ENCODE peak calls at places on chromosomes 5 and 9, in seven cellular contexts. M is H9, G is neuronal stem cell, D is IMR-90, R is mesendoderm, N is trophoblast cell, S is mesenchymal stem cell. T is an unnamed sample.

GRCh38 chr9:90773593-90773992 is 28.0 kb upstream of the SYK start:
- DNase-seq in M (no peak), G (no peak), D (no peak), R (peak), N (peak), S (no peak), T (no peak)

GRCh38 chr5:56264417-56265025 is 31.4 kb upstream of the ANKRD55 start:
- DNase-seq in M (peak), G (peak), D (peak), R (peak), N (peak), S (peak), T (peak)

GRCh38 chr9:126097679-126098078 is 228.9 kb upstream of the MVB12B start:
- DNase-seq in M (no peak), G (no peak), D (no peak), R (no peak), N (no peak), S (no peak), T (no peak)

GRCh38 chr9:33051149-33051548 is 25.3 kb downstream of the SMU1 start:
- DNase-seq in M (no peak), G (no peak), D (no peak), R (no peak), N (no peak), S (no peak), T (no peak)

GRCh38 chr5:65728219-65728618 is 6.2 kb downstream of the NLN start:
- DNase-seq in M (no peak), G (no peak), D (no peak), R (no peak), N (no peak), S (no peak), T (no peak)

GRCh38 chr5:170360712-170361501 is 28.3 kb downstream of the KCNMB1 start:
- DNase-seq in M (no peak), G (no peak), D (no peak), R (no peak), N (peak), S (no peak), T (peak)

GRCh38 chr5:94367900-94368299 is 250.5 kb downstream of the KIAA0825 start:
- DNase-seq in M (no peak), G (no peak), D (no peak), R (no peak), N (no peak), S (no peak), T (no peak)

GRCh38 chr9:16869961-16870605 is 387 bp downstream of the BNC2 start:
- DNase-seq in M (peak), G (no peak), D (peak), R (peak), N (no peak), S (no peak), T (no peak)

GRCh38 chr5:104170906-104171305 is 608.3 kb upstream of the NUDT12 start:
- DNase-seq in M (no peak), G (no peak), D (no peak), R (no peak), N (no peak), S (peak), T (no peak)

GRCh38 chr5:167708449-167708848 is 583.0 kb upstream of the WWC1 start:
- DNase-seq in M (no peak), G (no peak), D (no peak), R (peak), N (no peak), S (no peak), T (no peak)

GRCh38 chr5:106094128-106094726 is 1576.5 kb downstream of the EFNA5 start:
- DNase-seq in M (no peak), G (no peak), D (peak), R (peak), N (no peak), S (no peak), T (no peak)

GRCh38 chr5:4857761-4858160 is 282.4 kb upstream of the ADAMTS16 start:
- DNase-seq in M (no peak), G (no peak), D (no peak), R (no peak), N (no peak), S (no peak), T (no peak)

GRCh38 chr5:122607818-122608217 is 167.1 kb upstream of the SNX2 start:
- DNase-seq in M (no peak), G (no peak), D (no peak), R (no peak), N (no peak), S (no peak), T (no peak)

GRCh38 chr5:124627815-124628214 is 118.6 kb downstream of the ZNF608 start:
- DNase-seq in M (no peak), G (no peak), D (no peak), R (no peak), N (no peak), S (no peak), T (no peak)

GRCh38 chr5:127898551-127899213 is 184.9 kb upstream of the SLC12A2 start:
- DNase-seq in M (no peak), G (no peak), D (peak), R (no peak), N (no peak), S (no peak), T (no peak)

GRCh38 chr5:59745422-59745863 is 148.1 kb downstream of the PDE4D start:
- DNase-seq in M (no peak), G (no peak), D (peak), R (no peak), N (peak), S (peak), T (no peak)

GRCh38 chr5:40606077-40606765 is 73.5 kb upstream of the PTGER4 start:
- DNase-seq in M (no peak), G (no peak), D (no peak), R (no peak), N (no peak), S (no peak), T (no peak)

GRCh38 chr5:181114844-181115778 is 15.9 kb downstream of the OR2V1 start:
- DNase-seq in M (peak), G (no peak), D (peak), R (peak), N (peak), S (no peak), T (peak)

GRCh38 chr5:112552791-112553190 is 133.7 kb upstream of the EPB41L4A start:
- DNase-seq in M (no peak), G (no peak), D (no peak), R (no peak), N (no peak), S (no peak), T (no peak)

GRCh38 chr9:5446451-5447236 is 3.7 kb upstream of the CD274 start:
- DNase-seq in M (no peak), G (no peak), D (peak), R (no peak), N (peak), S (no peak), T (no peak)

GRCh38 chr5:54088081-54088480 is 222.3 kb downstream of the ARL15 start:
- DNase-seq in M (no peak), G (no peak), D (peak), R (no peak), N (no peak), S (no peak), T (no peak)

GRCh38 chr5:175696139-175696854 is 38.4 kb downstream of the HRH2 start:
- DNase-seq in M (peak), G (peak), D (no peak), R (peak), N (peak), S (peak), T (peak)

GRCh38 chr5:134224905-134225779 is 731 bp downstream of the PPP2CA start:
- DNase-seq in M (peak), G (peak), D (peak), R (peak), N (peak), S (peak), T (no peak)

GRCh38 chr5:23412011-23412410 is 95.4 kb upstream of the PRDM9 start:
- DNase-seq in M (no peak), G (no peak), D (no peak), R (no peak), N (peak), S (peak), T (no peak)

GRCh38 chr5:158108177-158108576 is 249.2 kb upstream of the CLINT1 start:
- DNase-seq in M (no peak), G (no peak), D (no peak), R (no peak), N (no peak), S (no peak), T (no peak)

GRCh38 chr9:106613250-106613737 is 249.7 kb upstream of the ZNF462 start:
- DNase-seq in M (no peak), G (no peak), D (no peak), R (no peak), N (no peak), S (no peak), T (no peak)

GRCh38 chr5:151094054-151094858 is 13.4 kb upstream of the TNIP1 start:
- DNase-seq in M (no peak), G (no peak), D (peak), R (no peak), N (peak), S (peak), T (no peak)

GRCh38 chr5:143318270-143318669 is 85.2 kb downstream of the NR3C1 start:
- DNase-seq in M (no peak), G (no peak), D (no peak), R (no peak), N (peak), S (no peak), T (no peak)

GRCh38 chr5:95969646-95970358 is 8.2 kb upstream of the ELL2 start:
- DNase-seq in M (no peak), G (no peak), D (peak), R (no peak), N (peak), S (peak), T (no peak)

GRCh38 chr5:123813937-123814624 is 302.1 kb downstream of the CSNK1G3 start:
- DNase-seq in M (no peak), G (no peak), D (peak), R (peak), N (peak), S (peak), T (no peak)

GRCh38 chr9:86082870-86083269 is 16.5 kb downstream of the GOLM1 start:
- DNase-seq in M (no peak), G (no peak), D (no peak), R (no peak), N (no peak), S (no peak), T (no peak)
- H3K23ac ChIP-seq in M (no peak), G (no peak), D (no peak), R (no peak), N (no peak), S (no peak), T (no peak)

GRCh38 chr5:138538943-138539627 is 4.0 kb downstream of the ETF1 start:
- DNase-seq in M (no peak), G (no peak), D (no peak), R (no peak), N (no peak), S (no peak), T (no peak)
- H3K27ac ChIP-seq in M (no peak), G (no peak), D (no peak), R (no peak), N (no peak), S (no peak), T (no peak)

DNA sequence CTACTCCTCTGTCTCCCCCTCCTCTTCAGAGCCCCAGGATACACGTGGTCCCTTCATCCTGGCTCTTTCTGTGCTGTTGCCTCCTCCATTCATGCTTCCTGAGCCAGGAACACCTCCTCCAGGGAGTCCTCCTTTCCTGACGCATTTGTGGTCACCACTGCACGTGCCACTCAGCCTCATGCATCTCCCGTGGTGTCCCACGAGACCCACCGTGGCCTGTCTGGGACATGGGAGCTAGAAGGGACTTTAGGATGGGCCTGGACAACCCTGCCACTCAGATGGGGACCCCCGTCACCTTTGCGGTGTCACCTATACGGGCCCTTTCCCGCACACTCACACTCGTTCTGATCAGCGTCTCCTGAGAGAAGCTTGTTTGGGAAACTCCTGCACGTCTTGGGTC is 6.7 kb downstream of the GLIPR2 start:
- DNase-seq in M (no peak), G (no peak), D (no peak), R (no peak), N (no peak), S (no peak), T (no peak)
- H3K23ac ChIP-seq in M (no peak), G (no peak), D (no peak), R (no peak), N (no peak), S (no peak), T (no peak)

DNA sequence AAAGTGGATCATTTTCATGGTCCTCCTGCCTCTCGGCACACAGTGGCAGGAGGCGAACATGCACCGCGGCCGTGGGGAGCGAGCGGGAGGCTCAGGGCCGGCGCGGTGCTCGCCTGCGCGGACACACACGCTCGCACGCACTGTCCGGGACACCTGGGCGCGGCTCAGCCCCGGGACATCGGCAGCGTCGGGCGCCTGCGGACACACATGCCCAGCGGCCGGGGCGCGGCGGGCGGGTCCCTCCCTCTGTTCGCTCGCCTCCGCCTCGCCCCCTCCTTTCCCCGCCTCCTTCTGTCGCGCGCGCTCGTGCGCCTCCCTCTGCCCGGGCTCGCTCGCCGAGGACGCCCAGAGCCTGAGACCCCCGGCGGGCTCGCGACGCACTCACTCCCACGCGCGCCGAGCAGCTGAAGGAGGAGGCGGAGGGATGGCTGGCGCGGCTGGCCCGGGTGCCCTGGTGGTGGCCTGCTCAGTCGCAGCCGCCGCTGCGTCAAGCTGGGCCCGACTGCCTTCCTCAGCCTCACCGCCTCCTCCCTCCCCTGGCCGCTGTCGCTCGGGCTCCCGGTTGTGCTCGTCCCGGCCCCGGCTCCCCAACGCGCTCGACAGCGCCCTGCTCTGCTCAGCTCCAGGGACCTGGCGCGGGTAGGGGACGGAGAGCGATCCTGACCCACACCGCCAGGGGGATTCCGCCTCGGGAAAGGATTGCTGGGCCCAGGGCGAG is at the start of gene FRMD3:
- DNase-seq in M (peak), G (peak), D (peak), R (peak), N (peak), S (peak), T (peak)
- H3K27ac ChIP-seq in M (no peak), G (no peak), D (no peak), R (no peak), N (no peak), S (no peak), T (no peak)

GRCh38 chr5:78968781-78969180 is 16.3 kb downstream of the ARSB start:
- DNase-seq in M (no peak), G (no peak), D (no peak), R (no peak), N (no peak), S (no peak), T (no peak)

GRCh38 chr5:78972654-78973428 is 12.3 kb downstream of the ARSB start:
- DNase-seq in M (no peak), G (no peak), D (peak), R (no peak), N (no peak), S (peak), T (no peak)

GRCh38 chr5:78975035-78975434 is 10.1 kb downstream of the ARSB start:
- DNase-seq in M (no peak), G (no peak), D (no peak), R (no peak), N (no peak), S (no peak), T (no peak)

GRCh38 chr5:78974011-78974410 is 11.1 kb downstream of the ARSB start:
- DNase-seq in M (no peak), G (no peak), D (no peak), R (no peak), N (no peak), S (peak), T (no peak)

DNA sequence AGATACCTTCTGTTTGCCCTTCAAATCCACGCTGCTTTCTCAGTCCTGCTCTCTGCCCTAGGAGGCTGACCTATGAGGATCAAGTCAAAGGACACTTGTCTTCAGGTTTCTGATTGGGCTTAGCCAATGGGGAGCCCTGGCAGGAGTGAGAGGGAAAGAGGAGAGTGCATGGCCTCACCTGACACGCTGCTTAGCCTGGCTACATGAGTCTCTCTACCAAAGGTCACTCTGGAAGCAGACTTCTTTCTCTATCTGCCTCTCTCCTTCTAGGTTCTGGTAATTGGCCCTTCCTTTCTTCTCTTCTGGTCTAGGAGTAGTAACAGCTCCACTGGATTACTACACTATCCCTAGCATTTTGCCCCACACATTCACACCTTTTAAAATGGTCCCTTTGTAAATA is 13.1 kb downstream of the ARSB start:
- DNase-seq in M (no peak), G (no peak), D (no peak), R (no peak), N (no peak), S (no peak), T (no peak)
- H3K23ac ChIP-seq in M (no peak), G (no peak), D (no peak), R (no peak), N (no peak), S (peak), T (no peak)

DNA sequence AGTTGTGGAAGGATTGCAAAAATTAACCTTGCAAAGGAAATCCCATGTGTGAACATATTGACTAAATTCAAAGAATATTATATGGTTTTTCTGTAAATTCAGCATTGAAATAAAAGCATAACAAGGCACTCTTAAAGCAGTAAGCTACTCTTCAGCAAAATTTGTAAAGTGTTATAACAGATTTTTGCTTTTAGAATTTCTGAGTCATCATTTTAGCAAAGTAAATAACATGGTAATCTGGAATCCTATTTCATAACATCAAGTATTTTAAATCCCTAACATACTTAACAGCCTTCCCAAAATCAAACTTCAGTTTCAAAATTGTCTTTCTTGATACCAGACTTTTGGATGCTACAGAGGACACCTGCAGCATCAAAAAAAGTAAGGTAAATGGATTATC is 436.0 kb upstream of the CDH9 start:
- DNase-seq in M (no peak), G (no peak), D (no peak), R (no peak), N (no peak), S (no peak), T (no peak)
- H3K27ac ChIP-seq in M (no peak), G (no peak), D (no peak), R (no peak), N (no peak), S (no peak), T (no peak)

GRCh38 chr5:58462623-58463230 is 2.8 kb upstream of the PLK2 start:
- DNase-seq in M (no peak), G (peak), D (peak), R (peak), N (peak), S (peak), T (no peak)

GRCh38 chr5:58459860-58460726 is at the start of gene PLK2:
- DNase-seq in M (peak), G (peak), D (peak), R (peak), N (peak), S (peak), T (peak)

GRCh38 chr5:58459276-58459859 is 518 bp downstream of the PLK2 start:
- DNase-seq in M (peak), G (no peak), D (peak), R (peak), N (peak), S (peak), T (peak)

GRCh38 chr5:58462154-58462553 is 2.3 kb upstream of the PLK2 start:
- DNase-seq in M (no peak), G (no peak), D (no peak), R (no peak), N (peak), S (peak), T (no peak)

GRCh38 chr5:58460727-58461286 is 921 bp upstream of the PLK2 start:
- DNase-seq in M (peak), G (peak), D (peak), R (peak), N (peak), S (peak), T (peak)
- H3K23ac ChIP-seq in M (no peak), G (peak), D (no peak), R (peak), N (no peak), S (no peak), T (no peak)

DNA sequence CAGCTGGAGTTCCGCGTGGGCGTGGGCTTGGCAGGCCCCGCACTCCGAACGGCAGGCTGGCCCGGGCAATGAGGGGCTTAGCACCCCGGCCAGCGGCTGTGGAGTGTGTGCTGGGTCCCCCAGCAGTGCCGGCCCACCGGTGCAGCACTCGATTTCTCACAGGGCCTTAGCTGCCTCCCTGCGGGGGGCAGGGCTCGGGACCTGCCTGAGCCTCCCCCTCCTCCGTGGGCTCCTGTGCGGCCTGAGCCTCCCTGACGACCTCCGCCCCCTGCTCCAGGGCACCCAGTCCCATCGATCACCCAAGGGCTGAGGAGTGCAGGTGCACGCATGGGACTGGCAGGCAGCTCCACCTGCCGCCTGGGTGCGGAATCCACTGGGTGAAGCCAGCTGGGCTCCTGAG is 191.8 kb downstream of the CYLC2 start:
- DNase-seq in M (no peak), G (no peak), D (no peak), R (no peak), N (no peak), S (no peak), T (no peak)
- H3K27ac ChIP-seq in M (no peak), G (no peak), D (no peak), R (no peak), N (no peak), S (no peak), T (no peak)

DNA sequence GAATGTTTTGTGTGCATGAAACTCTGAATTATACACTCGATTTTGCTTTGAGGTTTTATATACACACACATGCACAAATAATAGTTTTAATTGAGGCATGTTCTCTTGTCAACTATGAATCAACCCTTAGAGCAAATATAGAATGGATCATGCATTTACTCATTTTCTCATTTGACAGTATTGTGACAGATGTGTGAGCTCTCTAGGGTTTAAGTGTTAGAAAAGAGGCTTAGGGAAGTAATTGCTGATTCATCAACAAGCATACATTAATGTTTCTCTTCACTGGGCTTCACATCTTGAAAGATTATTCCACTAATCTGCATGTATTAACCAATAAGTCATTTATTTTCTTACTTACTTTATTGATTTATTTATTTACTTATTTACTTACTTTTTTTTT is 1356.8 kb upstream of the ACO1 start:
- DNase-seq in M (no peak), G (no peak), D (no peak), R (no peak), N (no peak), S (no peak), T (no peak)
- H3K23ac ChIP-seq in M (no peak), G (no peak), D (no peak), R (no peak), N (no peak), S (no peak), T (no peak)